ENCODE peak calls at places on chromosome 11, in five cellular contexts. G is stimulated activated CD4-positive, alpha-beta T cell treated with anti-CD3 and anti-CD28 coated beads, Interleukin-2, amount 100 ng/mL, for 24 hours; W is amygdala; F is NCI-H345; Y is activated effector memory CD4-positive, alpha-beta T cell treated with anti-CD3 and anti-CD28 coated beads, Interleukin-2, amount 50 U/mL, for 16 hours. A is an unnamed sample.

GRCh38 chr11:102220728-102221467 is 96.4 kb upstream of the BIRC3 start:
- DNase-seq in Y (no peak), G (no peak), W (no peak), F (no peak), A (no peak)

GRCh38 chr11:86617502-86617901 is 54.9 kb downstream of the ME3 start:
- DNase-seq in Y (no peak), F (no peak), G (no peak), W (no peak), A (no peak)

GRCh38 chr11:12284321-12285050 is 92.9 kb upstream of the PARVA start:
- DNase-seq in F (no peak), Y (no peak), G (no peak), W (no peak), A (no peak)

GRCh38 chr11:134480129-134480652 is 68.1 kb upstream of the B3GAT1 start:
- DNase-seq in G (no peak), F (no peak), W (no peak), Y (no peak), A (no peak)

GRCh38 chr11:83175815-83176214 is 17.7 kb upstream of the ANKRD42 start:
- DNase-seq in W (no peak), F (no peak), Y (no peak), G (no peak), A (no peak)

GRCh38 chr11:24509114-24509513 is 12.3 kb downstream of the LUZP2 start:
- DNase-seq in Y (no peak), G (no peak), W (no peak), F (no peak), A (no peak)

GRCh38 chr11:86275493-86276370 is 26.3 kb upstream of the HIKESHI start:
- DNase-seq in F (no peak), G (no peak), Y (no peak), W (no peak), A (no peak)

GRCh38 chr11:29962243-29962642 is 54.6 kb downstream of the KCNA4 start:
- DNase-seq in W (no peak), F (no peak), Y (no peak), G (no peak), A (no peak)

GRCh38 chr11:8031248-8032115 is 44.3 kb downstream of the EIF3F start:
- DNase-seq in W (no peak), F (no peak), Y (no peak), G (no peak), A (no peak)

GRCh38 chr11:62337682-62338181 is 484 bp downstream of the ASRGL1 start:
- DNase-seq in Y (peak), W (no peak), G (no peak), F (peak), A (no peak)

A was measured in activated T-cell treated with anti-CD3 and anti-CD28 coated beads for 24 hours.